ENCODE peak calls at places on chromosomes 5 and 9, in seven cellular contexts. Q is SK-N-SH, J is HCT116, Y is HepG2, L is K562, A is H1, I is GM12878. E is an unnamed sample. For H3K9me3, the result is how much of the 10 kb centered on the place peaks cover.

GRCh38 chr9:87340391-87340790 is 157.3 kb upstream of the DAPK1 start:
- DNase-seq in Q (no peak), J (no peak), Y (no peak), L (no peak), A (no peak), I (no peak), E (no peak)

GRCh38 chr9:127347831-127348699 is 48.9 kb upstream of the SLC2A8 start:
- DNase-seq in Q (peak), J (no peak), Y (peak), L (no peak), A (no peak), I (no peak), E (peak)

GRCh38 chr9:131889437-131890244 is 149.8 kb upstream of the RAPGEF1 start:
- DNase-seq in Q (peak), J (no peak), Y (no peak), L (no peak), A (no peak), I (no peak), E (no peak)

GRCh38 chr5:81195334-81195929 is 37.7 kb upstream of the CKMT2 start:
- DNase-seq in Q (peak), J (no peak), Y (no peak), L (no peak), A (no peak), I (no peak), E (no peak)

GRCh38 chr9:106479679-106480078 is 383.3 kb upstream of the ZNF462 start:
- DNase-seq in Q (no peak), J (no peak), Y (no peak), L (no peak), A (no peak), I (no peak), E (no peak)

GRCh38 chr9:82763631-82764030 is 299.3 kb downstream of the RASEF start:
- DNase-seq in Q (peak), J (no peak), Y (no peak), L (no peak), A (no peak), I (no peak), E (no peak)

GRCh38 chr5:1005904-1006655 is 2.5 kb upstream of the NKD2 start:
- DNase-seq in Q (no peak), J (no peak), Y (no peak), L (no peak), A (peak), I (no peak), E (no peak)

GRCh38 chr5:3517331-3517730 is 78.3 kb upstream of the IRX1 start:
- DNase-seq in Q (no peak), J (no peak), Y (no peak), L (no peak), A (no peak), I (no peak), E (no peak)

GRCh38 chr9:138112090-138112748 is 234.6 kb downstream of the CACNA1B start:
- DNase-seq in Q (no peak), J (no peak), Y (no peak), L (no peak), A (no peak), I (no peak), E (no peak)
- H3K9me3 ChIP-seq in Q (under half), J (under half), Y (under half), L (under half), A (half or more), I (under half), E (under half)

GRCh38 chr9:77014597-77015263 is 4.7 kb upstream of the FOXB2 start:
- DNase-seq in Q (no peak), J (no peak), Y (no peak), L (no peak), A (peak), I (no peak), E (no peak)
- TF ChIP-seq SIN3A in Q (no peak), J (no peak), Y (no peak), L (no peak), A (no peak), I (no peak), E (no peak)

GRCh38 chr9:113042884-113043657 is 13.5 kb downstream of the ZFP37 start:
- DNase-seq in Q (no peak), J (no peak), Y (no peak), L (no peak), A (no peak), I (no peak), E (no peak)
- H3K9me3 ChIP-seq in Q (half or more), J (under half), Y (half or more), L (under half), A (half or more), I (under half), E (under half)

GRCh38 chr5:154989641-154990040 is 23.9 kb upstream of the KIF4B start:
- DNase-seq in Q (no peak), J (no peak), Y (no peak), L (no peak), A (no peak), I (no peak), E (no peak)
- TF ChIP-seq SIN3A in Q (no peak), J (no peak), Y (no peak), L (no peak), A (no peak), I (no peak), E (no peak)

DNA sequence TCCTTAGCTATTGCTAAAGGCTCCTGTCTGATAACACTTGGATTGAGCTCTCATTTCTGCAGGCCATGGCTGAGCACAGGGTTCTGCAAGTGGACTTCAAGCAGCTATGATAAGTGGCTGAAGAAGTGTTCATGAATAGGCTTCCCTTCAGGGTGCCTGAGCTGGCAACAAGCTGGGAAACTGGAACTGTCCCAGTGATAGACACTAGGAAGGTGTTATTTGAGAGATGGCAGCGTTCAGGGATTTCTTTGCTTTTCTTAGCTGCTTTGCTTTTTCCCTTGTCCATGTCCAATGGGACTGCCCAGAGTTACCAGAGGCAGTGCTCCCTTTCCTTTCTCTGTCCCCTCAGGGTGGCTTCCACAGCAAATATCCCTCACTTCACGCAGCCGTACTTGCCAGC is 75.8 kb downstream of the INIP start:
- DNase-seq in Q (no peak), J (no peak), Y (no peak), L (no peak), A (no peak), I (no peak), E (no peak)
- H3K9me3 ChIP-seq in Q (under half), J (under half), Y (under half), L (under half), A (under half), I (under half), E (under half)

GRCh38 chr9:73179594-73179993 is 27.9 kb downstream of the ANXA1 start:
- DNase-seq in Q (no peak), J (peak), Y (no peak), L (no peak), A (no peak), I (no peak), E (no peak)
- TF ChIP-seq SIN3A in Q (no peak), J (no peak), Y (no peak), L (no peak), A (no peak), I (no peak), E (no peak)

DNA sequence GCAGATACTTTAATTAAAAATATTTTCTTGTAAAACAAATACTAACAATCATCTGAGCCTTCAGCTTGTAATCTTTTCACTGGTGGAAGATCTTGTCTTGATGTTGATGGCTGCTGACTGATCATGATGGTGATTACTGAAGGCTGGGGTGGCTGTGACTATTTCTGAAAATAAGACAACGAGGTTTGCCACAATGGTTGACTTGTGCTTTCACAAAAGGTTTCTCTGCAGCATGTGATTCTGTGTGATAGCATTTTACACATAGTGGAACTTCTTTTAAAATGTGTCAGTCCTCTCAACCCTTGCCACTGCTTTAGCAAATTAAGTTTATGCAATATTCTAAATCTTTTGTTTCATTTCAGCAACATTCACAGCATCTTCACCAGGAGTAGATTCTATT is 461.0 kb downstream of the CCDC171 start:
- DNase-seq in Q (no peak), J (no peak), Y (no peak), L (no peak), A (no peak), I (no peak), E (no peak)
- H3K9me3 ChIP-seq in Q (under half), J (under half), Y (under half), L (under half), A (under half), I (under half), E (under half)

GRCh38 chr9:98943682-98944129 is at the start of gene COL15A1:
- DNase-seq in Q (peak), J (no peak), Y (no peak), L (peak), A (no peak), I (no peak), E (no peak)
- TF ChIP-seq SIN3A in Q (no peak), J (no peak), Y (no peak), L (no peak), A (no peak), I (no peak), E (no peak)

GRCh38 chr9:135650408-135650807 is 11.1 kb upstream of the GLT6D1 start:
- DNase-seq in Q (no peak), J (no peak), Y (no peak), L (no peak), A (peak), I (no peak), E (no peak)
- H3K9me3 ChIP-seq in Q (under half), J (under half), Y (under half), L (under half), A (under half), I (under half), E (under half)